ENCODE peak calls at places on chromosomes 7 and 10, in four cellular contexts. N is IMR-90, I is heart left ventricle, Z is suprapubic skin. A is an unnamed sample.

GRCh38 chr7:46776790-46777189 is 805.1 kb downstream of the TNS3 start:
- DNase-seq in I (no peak), Z (no peak), N (peak), A (no peak)

GRCh38 chr7:117114272-117114671 is 161.0 kb downstream of the ST7 start:
- DNase-seq in I (no peak), N (no peak), Z (no peak), A (no peak)

GRCh38 chr7:17406756-17407155 is 108.3 kb downstream of the AHR start:
- DNase-seq in N (peak), Z (no peak), I (no peak), A (no peak)

GRCh38 chr10:58082248-58082647 is 185.4 kb downstream of the IPMK start:
- DNase-seq in N (no peak), I (no peak), Z (no peak), A (no peak)

GRCh38 chr7:123054357-123055133 is 59.0 kb upstream of the TAS2R16 start:
- DNase-seq in N (no peak), I (peak), Z (no peak), A (no peak)

GRCh38 chr7:24328050-24328449 is 44.1 kb downstream of the NPY start:
- DNase-seq in I (no peak), Z (no peak), N (no peak), A (no peak)

GRCh38 chr10:13414855-13415254 is 66.8 kb upstream of the SEPHS1 start:
- DNase-seq in I (no peak), N (no peak), Z (no peak), A (no peak)

GRCh38 chr10:110774069-110775021 is 97.4 kb upstream of the PDCD4 start:
- DNase-seq in N (peak), Z (no peak), I (no peak), A (no peak)

GRCh38 chr7:52753855-52754254 is 281.6 kb upstream of the POM121L12 start:
- DNase-seq in Z (no peak), I (no peak), N (no peak), A (no peak)

GRCh38 chr10:6269953-6270867 is 67.5 kb downstream of the PFKFB3 start:
- DNase-seq in I (no peak), N (peak), Z (no peak), A (peak)

GRCh38 chr7:129434846-129435318 is 650 bp downstream of the STRIP2 start:
- DNase-seq in N (peak), Z (no peak), I (no peak), A (peak)

GRCh38 chr7:24573554-24574338 is 494 bp downstream of the PALS2 start:
- DNase-seq in N (peak), I (peak), Z (peak), A (peak)

GRCh38 chr7:90621892-90622182 is 25.7 kb downstream of the CDK14 start:
- DNase-seq in I (no peak), N (no peak), Z (no peak), A (no peak)

GRCh38 chr7:128148676-128149075 is 92.4 kb upstream of the LEP start:
- DNase-seq in N (no peak), Z (no peak), I (no peak), A (no peak)

DNA sequence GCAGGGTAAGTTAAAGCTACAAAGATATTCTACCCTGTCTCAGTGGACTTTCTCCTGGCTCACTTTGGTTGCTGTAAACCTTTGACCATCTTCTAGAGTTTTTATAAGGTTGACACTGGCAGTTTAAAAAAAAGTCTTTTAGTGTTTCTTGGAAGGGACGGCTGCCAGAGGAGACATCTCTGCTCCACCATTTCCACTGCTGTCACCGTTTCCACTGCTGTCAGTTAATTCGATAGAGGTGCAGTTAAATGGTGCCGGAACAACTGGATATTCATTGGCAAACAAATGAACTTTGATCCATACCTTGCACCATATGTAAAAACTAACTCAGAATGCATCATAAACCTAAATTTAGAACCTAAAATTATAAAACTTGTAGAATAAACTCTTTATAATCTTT is 42.6 kb downstream of the LMTK2 start:
- DNase-seq in I (no peak), Z (no peak), N (no peak), A (no peak)
- TF ChIP-seq POLR2A in I (no peak), Z (no peak), N (no peak), A (no peak)

DNA sequence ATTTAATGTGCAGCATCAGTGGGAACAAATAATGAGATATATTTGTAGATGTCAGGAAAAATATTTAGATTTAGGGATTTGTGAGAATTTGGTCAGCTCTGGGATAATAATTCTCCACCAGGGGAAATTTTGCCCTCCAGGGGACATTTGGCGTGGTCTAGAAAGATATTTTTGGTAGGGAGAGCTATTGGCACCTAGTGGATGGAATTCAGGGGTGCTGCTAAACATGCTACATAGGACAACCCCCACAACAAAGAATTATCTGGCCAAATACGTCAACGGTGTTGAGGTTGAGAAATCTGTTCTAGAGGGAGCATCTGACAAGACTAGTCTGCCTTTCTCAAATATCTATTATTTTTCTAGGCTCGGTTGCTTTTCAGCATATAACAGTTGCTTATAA is 2.1 kb downstream of the ADK start:
- DNase-seq in N (peak), Z (no peak), I (no peak), A (no peak)
- TF ChIP-seq CTCF in N (peak), Z (peak), I (peak), A (no peak)

DNA sequence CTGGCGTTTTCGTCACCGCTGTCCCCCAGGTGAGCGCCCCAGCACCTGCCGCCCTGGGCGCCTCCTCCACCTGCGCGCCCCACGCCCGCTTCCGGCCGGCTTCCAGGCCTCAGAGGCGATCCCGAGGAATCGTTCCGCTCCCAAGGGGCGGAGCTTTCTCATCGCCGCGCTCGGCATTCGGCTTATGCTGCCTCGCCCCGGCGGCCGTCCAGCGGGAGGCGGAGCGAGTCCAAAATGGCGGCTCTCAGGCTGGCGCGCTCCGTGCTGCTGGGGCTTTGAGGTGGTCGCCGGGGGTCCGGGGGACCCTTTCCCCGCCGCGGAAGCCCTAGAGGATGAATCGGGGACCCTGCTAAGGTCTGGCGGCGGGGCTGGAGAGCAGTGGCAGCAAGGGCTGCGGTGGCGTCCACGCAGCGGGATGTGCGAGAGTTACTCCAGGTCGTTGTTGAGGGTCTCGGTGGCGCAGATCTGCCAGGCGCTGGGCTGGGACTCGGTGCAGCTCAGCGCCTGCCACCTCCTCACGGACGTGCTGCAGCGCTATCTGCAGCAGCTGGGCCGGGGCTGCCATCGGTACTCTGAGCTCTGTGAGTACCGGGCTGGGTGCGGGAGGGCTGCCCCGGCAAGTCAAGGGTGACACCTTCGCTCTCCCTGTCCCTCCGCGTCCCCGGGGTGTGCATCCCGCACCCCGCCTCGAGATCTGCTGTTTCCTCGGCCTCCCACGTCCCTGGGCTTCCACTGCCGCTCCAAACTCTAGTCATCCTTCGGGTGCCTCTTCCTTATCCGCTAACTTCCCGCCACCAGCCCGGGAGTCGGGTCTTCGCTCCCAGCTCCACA is at the start of gene TAF3:
- DNase-seq in I (peak), Z (peak), N (peak), A (peak)
- TF ChIP-seq POLR2A in I (no peak), Z (no peak), N (peak), A (peak)

DNA sequence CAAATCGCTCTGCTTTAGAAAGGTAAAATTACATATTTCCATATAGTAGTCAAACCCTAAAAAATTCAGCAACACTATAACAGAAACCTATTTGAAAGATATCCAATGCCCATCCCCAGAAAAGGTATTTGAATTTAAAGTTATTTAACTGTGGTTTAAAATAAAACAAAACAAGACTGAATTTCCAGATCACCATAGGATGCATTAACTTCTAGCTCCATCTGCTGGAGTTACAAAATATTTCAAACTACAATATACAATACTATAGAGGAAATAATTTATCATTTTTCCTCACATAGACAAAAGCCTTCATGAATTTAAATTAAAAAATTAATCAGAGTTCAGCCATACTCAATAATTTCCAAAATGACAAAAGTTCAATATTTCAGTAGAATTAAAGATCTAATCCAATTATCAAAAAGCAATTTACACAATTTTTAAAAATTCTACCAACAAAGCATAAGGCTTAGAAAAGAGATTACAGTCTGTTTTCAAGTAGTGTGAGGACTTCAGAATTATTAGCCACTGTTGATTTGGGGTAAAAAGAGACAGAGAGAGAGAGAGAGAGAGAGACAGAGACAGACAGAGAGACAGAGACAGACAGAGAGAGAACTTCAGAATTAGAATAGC is 75.9 kb downstream of the LMBR1 start:
- DNase-seq in I (no peak), N (peak), Z (no peak), A (no peak)
- TF ChIP-seq CTCF in I (peak), N (peak), Z (peak), A (no peak)

GRCh38 chr7:120961638-120962173 is 11.1 kb downstream of the ING3 start:
- DNase-seq in N (peak), I (no peak), Z (no peak), A (no peak)

GRCh38 chr7:120955577-120956149 is 5.1 kb downstream of the ING3 start:
- DNase-seq in I (no peak), Z (no peak), N (peak), A (no peak)

GRCh38 chr7:120964088-120964487 is 13.5 kb downstream of the ING3 start:
- DNase-seq in I (no peak), N (no peak), Z (no peak), A (no peak)

GRCh38 chr7:120959929-120960484 is 9.4 kb downstream of the ING3 start:
- DNase-seq in I (no peak), N (no peak), Z (no peak), A (no peak)

GRCh38 chr7:120960714-120961113 is 10.1 kb downstream of the ING3 start:
- DNase-seq in I (no peak), N (no peak), Z (no peak), A (no peak)
- TF ChIP-seq POLR2A in I (no peak), N (no peak), Z (no peak), A (no peak)

A was measured in spleen.